ENCODE peak calls at places on chromosomes 12 and 14, in seven cellular contexts. S, V, Y, D, T, H and X are unnamed samples. For H3K4me1 and H3K36me3, the result is how much of the 10 kb centered on the place peaks cover.

GRCh38 chr12:105670664-105671063 is 340.2 kb downstream of the C12orf75 start:
- DNase-seq in D (no peak), Y (no peak), S (no peak), T (peak), V (no peak), H (no peak), X (no peak)

GRCh38 chr12:12803186-12803585 is 10.0 kb upstream of the DDX47 start:
- DNase-seq in H (peak), Y (peak), D (peak), S (peak), T (peak), V (peak), X (peak)

GRCh38 chr12:101619868-101620761 is 25.3 kb downstream of the MYBPC1 start:
- DNase-seq in D (no peak), H (peak), Y (no peak), T (no peak), S (no peak), V (no peak), X (no peak)

GRCh38 chr12:93447555-93448265 is 6.0 kb upstream of the UBE2N start:
- DNase-seq in S (no peak), D (no peak), V (no peak), H (no peak), T (no peak), Y (no peak), X (no peak)

GRCh38 chr12:122672515-122672914 is 30.6 kb downstream of the HCAR2 start:
- DNase-seq in D (no peak), S (no peak), V (no peak), T (no peak), Y (no peak), H (no peak), X (no peak)

GRCh38 chr14:31128601-31129526 is 78.7 kb downstream of the HECTD1 start:
- DNase-seq in V (no peak), Y (no peak), H (no peak), D (no peak), S (no peak), T (no peak), X (no peak)

GRCh38 chr14:77098470-77099353 is 654 bp downstream of the CIPC start:
- DNase-seq in T (no peak), D (peak), H (peak), V (peak), Y (peak), S (peak), X (no peak)

GRCh38 chr12:464484-465267 is 4.9 kb downstream of the B4GALNT3 start:
- DNase-seq in Y (no peak), D (no peak), V (no peak), H (no peak), T (peak), S (no peak), X (no peak)

GRCh38 chr12:53791735-53792326 is 40.1 kb upstream of the CISTR start:
- DNase-seq in D (no peak), H (peak), Y (no peak), S (no peak), V (no peak), T (no peak), X (no peak)

GRCh38 chr12:131909596-131910219 is 15.3 kb downstream of the ULK1 start:
- DNase-seq in H (no peak), D (no peak), S (no peak), Y (no peak), V (no peak), T (no peak), X (no peak)

GRCh38 chr12:78226763-78227162 is 396.1 kb downstream of the NAV3 start:
- DNase-seq in T (no peak), V (no peak), S (no peak), D (no peak), Y (no peak), H (no peak), X (no peak)

GRCh38 chr14:64720190-64720589 is 16.0 kb downstream of the PLEKHG3 start:
- DNase-seq in Y (peak), V (peak), S (no peak), D (no peak), H (peak), T (peak), X (peak)

GRCh38 chr12:94421868-94422740 is 37.6 kb downstream of the CEP83 start:
- DNase-seq in V (no peak), S (no peak), H (no peak), T (no peak), Y (no peak), D (no peak), X (no peak)

GRCh38 chr12:93156091-93156490 is 221.6 kb upstream of the NUDT4 start:
- DNase-seq in S (no peak), D (no peak), H (no peak), Y (no peak), T (no peak), V (no peak), X (no peak)

GRCh38 chr12:62763827-62764226 is 171.1 kb downstream of the PPM1H start:
- DNase-seq in D (no peak), S (no peak), Y (no peak), H (no peak), T (no peak), V (no peak), X (no peak)

GRCh38 chr12:59403259-59403932 is 192.4 kb upstream of the SLC16A7 start:
- DNase-seq in H (peak), Y (peak), D (peak), V (peak), S (peak), T (peak), X (no peak)

GRCh38 chr12:29546000-29546399 is 48.5 kb upstream of the OVCH1 start:
- DNase-seq in H (no peak), Y (no peak), D (no peak), T (no peak), S (no peak), V (no peak), X (no peak)

GRCh38 chr12:74889563-74890236 is 319.9 kb downstream of the KCNC2 start:
- DNase-seq in S (no peak), H (no peak), T (peak), Y (peak), D (no peak), V (no peak), X (no peak)

GRCh38 chr12:39294712-39295111 is 148.2 kb downstream of the KIF21A start:
- DNase-seq in V (no peak), H (no peak), Y (no peak), D (no peak), T (no peak), S (no peak), X (no peak)

GRCh38 chr12:44544018-44544417 is 332.1 kb downstream of the NELL2 start:
- DNase-seq in D (no peak), H (no peak), Y (no peak), T (no peak), V (no peak), S (no peak), X (no peak)

GRCh38 chr12:24071842-24072241 is 122.4 kb upstream of the SOX5 start:
- DNase-seq in V (no peak), D (no peak), H (no peak), S (no peak), T (no peak), Y (no peak), X (no peak)

GRCh38 chr12:131442337-131442918 is 268.5 kb upstream of the SFSWAP start:
- DNase-seq in V (no peak), H (no peak), D (no peak), T (no peak), Y (no peak), S (no peak), X (no peak)

GRCh38 chr12:102232446-102232845 is 34.8 kb upstream of the PMCH start:
- DNase-seq in T (peak), D (no peak), S (peak), V (peak), H (no peak), Y (no peak), X (no peak)

GRCh38 chr14:88426271-88426670 is 40.8 kb downstream of the SPATA7 start:
- DNase-seq in H (no peak), T (peak), Y (no peak), V (no peak), S (no peak), D (no peak), X (no peak)

GRCh38 chr14:102580552-102581110 is 11.8 kb upstream of the RCOR1 start:
- DNase-seq in H (no peak), S (no peak), T (no peak), D (no peak), Y (no peak), V (no peak), X (peak)

GRCh38 chr12:90991952-90992465 is 12.8 kb downstream of the EPYC start:
- DNase-seq in D (no peak), T (no peak), S (no peak), H (no peak), V (no peak), Y (no peak), X (no peak)

GRCh38 chr12:84131076-84131475 is 781.5 kb downstream of the SLC6A15 start:
- DNase-seq in T (peak), S (no peak), V (no peak), Y (no peak), D (no peak), H (no peak), X (no peak)

GRCh38 chr12:132600048-132601032 is 10.0 kb downstream of the LRCOL1 start:
- DNase-seq in H (peak), S (peak), Y (peak), T (peak), V (peak), D (peak), X (peak)

GRCh38 chr12:27705263-27705662 is 5.4 kb upstream of the MRPS35 start:
- DNase-seq in S (no peak), D (no peak), H (no peak), V (no peak), T (no peak), Y (no peak), X (peak)

GRCh38 chr12:9365296-9365695 is 157.1 kb upstream of the PZP start:
- DNase-seq in H (no peak), T (peak), Y (no peak), S (no peak), D (no peak), V (no peak), X (no peak)

GRCh38 chr12:63302269-63302940 is 151.4 kb upstream of the AVPR1A start:
- DNase-seq in D (no peak), Y (peak), T (no peak), V (no peak), S (no peak), H (no peak), X (no peak)

GRCh38 chr12:60184096-60184495 is 588.3 kb downstream of the SLC16A7 start:
- DNase-seq in S (no peak), H (no peak), V (no peak), Y (no peak), D (no peak), T (no peak), X (no peak)

GRCh38 chr12:34394211-34395055 is 372.1 kb downstream of the ALG10 start:
- DNase-seq in Y (no peak), V (peak), T (no peak), H (no peak), S (no peak), D (peak), X (peak)

GRCh38 chr12:124741211-124741610 is 122.5 kb downstream of the SCARB1 start:
- DNase-seq in S (no peak), V (no peak), D (no peak), Y (no peak), T (no peak), H (no peak), X (no peak)
- H3K4me1 ChIP-seq in S (under half), V (under half), D (under half), Y (under half), T (half or more), H (under half), X (under half)

GRCh38 chr12:120216742-120217595 is 16.1 kb upstream of the RPLP0 start:
- DNase-seq in V (no peak), H (no peak), T (no peak), S (no peak), Y (no peak), D (no peak), X (no peak)
- H3K36me3 ChIP-seq in V (under half), H (under half), T (under half), S (under half), Y (under half), D (half or more), X (half or more)

GRCh38 chr12:43338848-43339526 is 213.0 kb downstream of the ADAMTS20 start:
- DNase-seq in T (peak), S (no peak), D (no peak), V (no peak), Y (peak), H (peak), X (no peak)
- TF ChIP-seq CTCF in T (peak), S (peak), D (peak), V (peak), Y (peak), H (no peak), X (peak)

DNA sequence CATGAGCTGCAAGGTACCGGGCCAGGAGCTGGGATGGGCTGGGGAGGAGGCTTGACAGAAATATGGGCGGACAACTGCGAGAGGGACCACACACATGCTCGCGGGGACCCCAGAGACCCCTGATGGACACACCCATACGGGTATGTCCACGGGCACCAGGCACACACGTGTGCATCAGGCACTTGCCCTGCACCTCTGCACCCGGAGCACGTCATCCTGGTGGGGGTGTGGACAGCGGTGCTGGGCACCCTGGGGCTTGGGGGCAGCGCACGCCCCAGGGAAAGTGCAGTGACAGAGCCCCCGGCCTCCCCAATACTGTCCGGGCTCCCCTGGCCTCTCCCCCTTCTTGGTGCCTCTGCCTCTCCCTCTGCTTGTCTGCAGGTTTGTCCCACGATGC is 1.7 kb upstream of the CRIP1 start:
- DNase-seq in H (no peak), Y (no peak), V (no peak), D (no peak), T (no peak), S (no peak), X (no peak)
- H3K4me1 ChIP-seq in H (half or more), Y (under half), V (under half), D (half or more), T (under half), S (under half), X (half or more)

DNA sequence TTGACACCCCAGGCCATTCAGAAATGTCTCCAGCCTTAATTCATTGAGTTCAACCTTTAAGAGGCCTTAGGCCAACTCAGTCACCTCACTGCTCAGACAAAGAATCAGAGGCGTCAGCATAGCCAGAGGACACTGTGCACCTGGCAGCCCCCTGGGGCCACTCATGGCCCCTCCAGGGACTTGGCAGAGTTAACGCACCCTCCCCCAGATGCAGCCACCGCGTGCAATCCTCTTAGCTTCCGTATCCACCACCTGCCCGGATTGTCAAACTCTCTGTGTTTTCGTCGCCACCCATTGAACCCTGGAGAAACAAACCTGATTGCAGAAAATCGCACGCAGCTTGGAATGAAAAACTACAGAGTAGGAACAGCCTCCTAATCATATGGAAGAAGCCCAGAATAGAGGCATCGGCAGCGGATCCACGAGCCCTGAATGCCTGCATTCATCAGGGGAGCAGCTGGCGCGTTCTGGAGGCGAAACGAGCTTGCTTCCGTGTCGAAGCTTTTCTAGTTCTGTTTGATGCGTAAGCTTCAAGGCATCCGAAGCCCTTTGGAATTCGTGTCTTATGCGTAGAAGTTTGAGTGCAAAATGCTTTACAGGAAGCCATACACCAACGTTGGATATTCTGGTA is 22.4 kb downstream of the BRI3BP start:
- DNase-seq in D (no peak), S (no peak), V (no peak), T (peak), Y (no peak), H (no peak), X (no peak)
- H3K36me3 ChIP-seq in D (under half), S (under half), V (under half), T (under half), Y (under half), H (under half), X (under half)

GRCh38 chr12:107019546-107019945 is 32.6 kb upstream of the MTERF2 start:
- DNase-seq in S (no peak), H (no peak), D (no peak), Y (no peak), V (no peak), T (no peak), X (no peak)

GRCh38 chr12:107011519-107011918 is 24.6 kb upstream of the MTERF2 start:
- DNase-seq in D (no peak), T (no peak), H (no peak), V (no peak), Y (no peak), S (no peak), X (no peak)

GRCh38 chr12:107012736-107013425 is 25.9 kb upstream of the MTERF2 start:
- DNase-seq in S (no peak), D (no peak), T (no peak), H (no peak), Y (no peak), V (no peak), X (no peak)

GRCh38 chr12:107017042-107017441 is 30.1 kb upstream of the MTERF2 start:
- DNase-seq in D (no peak), Y (no peak), H (no peak), T (no peak), V (no peak), S (no peak), X (no peak)

DNA sequence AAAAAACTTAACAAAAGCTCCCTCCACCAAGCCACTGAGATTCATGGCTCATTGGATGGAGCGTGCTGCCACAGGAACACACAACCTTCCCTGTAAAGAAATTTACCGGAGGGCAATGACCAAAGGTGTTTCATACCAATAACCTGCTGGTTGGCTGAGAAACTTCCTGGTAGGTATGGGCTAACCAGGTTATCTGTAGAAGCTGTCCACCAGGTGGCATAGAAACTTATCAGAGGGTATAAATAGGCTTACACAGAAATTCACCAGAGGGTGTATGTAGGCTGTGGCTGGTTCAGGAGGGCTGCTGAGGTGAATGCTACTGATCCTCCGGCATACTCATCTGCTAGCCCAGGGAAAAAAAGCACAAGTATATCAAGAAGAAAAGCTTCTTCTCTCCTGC is 27.1 kb upstream of the MTERF2 start:
- DNase-seq in T (no peak), D (no peak), H (peak), V (peak), S (no peak), Y (no peak), X (no peak)
- TF ChIP-seq CTCF in T (no peak), D (no peak), H (no peak), V (peak), S (no peak), Y (no peak), X (no peak)

DNA sequence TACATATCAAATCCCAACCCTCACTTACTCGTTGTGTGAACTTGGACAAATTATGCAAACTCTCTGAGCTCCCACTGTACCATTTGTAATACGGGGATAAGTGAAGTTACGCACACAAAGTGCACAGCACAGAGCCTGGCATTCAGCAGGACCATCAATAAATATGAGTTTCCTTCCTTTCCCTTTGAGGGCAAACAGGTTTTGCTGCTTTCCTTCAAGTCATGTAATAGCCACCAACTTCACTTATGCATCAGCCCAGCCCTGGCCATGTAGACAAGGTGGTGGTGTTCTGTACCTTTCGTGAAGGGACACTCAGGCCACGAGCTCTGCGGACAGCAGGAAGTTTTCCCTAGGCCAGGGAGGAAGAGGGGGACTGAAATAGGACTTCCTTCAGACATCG is 272.7 kb downstream of the CACNA1C start:
- DNase-seq in H (no peak), T (no peak), S (no peak), D (no peak), Y (no peak), V (no peak), X (no peak)
- H3K4me1 ChIP-seq in H (under half), T (under half), S (under half), D (under half), Y (under half), V (under half), X (under half)

DNA sequence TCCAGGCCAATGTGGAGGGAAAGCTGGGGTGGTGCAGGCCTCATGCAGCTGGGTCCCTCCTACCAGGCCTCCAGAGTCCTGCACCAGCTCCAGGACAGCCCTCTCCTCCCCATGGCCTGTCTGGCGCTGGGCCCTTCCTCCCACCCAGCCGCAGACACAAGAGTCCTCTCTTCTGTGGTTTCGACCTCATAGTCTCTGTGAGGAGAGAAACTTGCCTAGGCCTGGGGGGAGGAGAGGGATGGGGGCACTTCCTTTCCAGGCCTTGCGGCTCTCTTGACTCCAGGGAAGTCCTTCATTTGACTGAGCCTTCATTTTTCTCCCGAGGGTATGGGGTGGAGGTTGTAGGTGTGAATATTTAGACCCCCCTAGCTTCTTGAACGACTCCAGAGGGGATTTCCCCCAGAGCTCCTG is 2.3 kb downstream of the MMP14 start:
- DNase-seq in T (peak), Y (no peak), V (no peak), D (no peak), S (peak), H (no peak), X (peak)
- H3K36me3 ChIP-seq in T (under half), Y (under half), V (under half), D (under half), S (under half), H (under half), X (under half)

GRCh38 chr14:95686935-95687334 is 709 bp downstream of the TCL1B start:
- DNase-seq in T (no peak), H (no peak), V (no peak), Y (no peak), S (no peak), D (no peak), X (no peak)

GRCh38 chr14:95679995-95680735 is 6.1 kb upstream of the TCL1B start:
- DNase-seq in D (no peak), V (no peak), S (no peak), T (no peak), Y (no peak), H (no peak), X (no peak)

GRCh38 chr14:95685978-95686922 is at the start of gene TCL1B:
- DNase-seq in H (no peak), T (no peak), Y (no peak), V (no peak), S (no peak), D (no peak), X (no peak)

GRCh38 chr14:95681153-95681552 is 5.1 kb upstream of the TCL1B start:
- DNase-seq in T (no peak), D (no peak), Y (no peak), S (no peak), H (no peak), V (no peak), X (no peak)

DNA sequence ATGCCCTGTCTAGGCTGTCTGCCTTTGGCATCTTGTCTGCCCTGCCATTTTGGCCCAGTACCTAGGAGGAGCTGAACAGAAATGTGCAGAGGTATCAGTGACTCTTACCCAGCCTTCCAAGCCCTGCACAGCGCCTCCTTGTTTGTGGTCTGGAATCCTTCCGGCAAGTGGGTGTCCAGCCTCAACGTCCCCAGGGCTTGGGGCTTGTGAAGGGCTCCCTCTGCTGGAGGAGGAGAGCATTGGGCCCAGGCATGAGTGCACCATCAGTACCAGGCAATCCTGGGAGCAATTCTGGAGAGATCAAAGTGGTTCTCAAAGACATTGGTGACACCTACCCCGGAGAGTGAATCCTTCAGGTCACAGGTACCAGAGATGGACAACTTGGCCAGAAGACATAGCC is 2.4 kb upstream of the TCL1B start:
- DNase-seq in H (peak), D (no peak), V (no peak), S (no peak), Y (no peak), T (no peak), X (no peak)
- TF ChIP-seq CTCF in H (peak), D (peak), V (no peak), S (no peak), Y (peak), T (no peak), X (peak)